ENCODE peak calls at places on chromosomes 3 and 15, in four cellular contexts. E is stomach, U is transverse colon, H is dorsolateral prefrontal cortex. Q is an unnamed sample.

GRCh38 chr15:37143351-37143750 is 43.0 kb upstream of the MEIS2 start:
- DNase-seq in E (no peak), U (no peak), H (no peak), Q (no peak)

GRCh38 chr15:94478763-94479162 is 247.4 kb downstream of the MCTP2 start:
- DNase-seq in E (no peak), H (no peak), U (no peak), Q (no peak)

GRCh38 chr3:49397470-49397869 is 14.3 kb downstream of the RHOA start:
- DNase-seq in U (no peak), H (no peak), E (no peak), Q (no peak)

GRCh38 chr15:82045179-82045891 is 483 bp downstream of the MEX3B start:
- DNase-seq in E (no peak), H (peak), U (peak), Q (peak)

GRCh38 chr3:87037652-87038051 is 46.7 kb upstream of the VGLL3 start:
- DNase-seq in H (no peak), U (no peak), E (no peak), Q (no peak)

GRCh38 chr3:157888040-157888439 is 218.2 kb downstream of the SHOX2 start:
- DNase-seq in E (no peak), U (no peak), H (no peak), Q (no peak)

GRCh38 chr3:156050918-156051317 is 69.5 kb upstream of the KCNAB1 start:
- DNase-seq in H (no peak), U (no peak), E (no peak), Q (no peak)

GRCh38 chr3:25428003-25428861 is at the start of gene RARB:
- DNase-seq in E (peak), H (peak), U (peak), Q (peak)

GRCh38 chr3:64220161-64220560 is 5.1 kb downstream of the PRICKLE2 start:
- DNase-seq in E (no peak), H (no peak), U (no peak), Q (no peak)

GRCh38 chr3:177523991-177524438 is 326.7 kb upstream of the TBL1XR1 start:
- DNase-seq in H (no peak), E (no peak), U (no peak), Q (no peak)

GRCh38 chr3:117016359-117016758 is 306.8 kb downstream of the TUSC7 start:
- DNase-seq in E (no peak), H (no peak), U (no peak), Q (no peak)

GRCh38 chr3:48599509-48600285 is 4.6 kb upstream of the COL7A1 start:
- DNase-seq in U (no peak), H (no peak), E (no peak), Q (no peak)

GRCh38 chr3:40079845-40080240 is 229.7 kb upstream of the EIF1B start:
- DNase-seq in U (no peak), H (no peak), E (no peak), Q (no peak)
- H3K4me3 ChIP-seq in U (no peak), H (no peak), E (no peak), Q (no peak)

GRCh38 chr3:115100806-115101205 is 46.3 kb downstream of the ZBTB20 start:
- DNase-seq in U (no peak), H (no peak), E (no peak), Q (no peak)

GRCh38 chr3:115098354-115099073 is 48.6 kb downstream of the ZBTB20 start:
- DNase-seq in E (no peak), H (no peak), U (no peak), Q (no peak)

GRCh38 chr3:115099115-115099884 is 47.8 kb downstream of the ZBTB20 start:
- DNase-seq in E (no peak), H (no peak), U (no peak), Q (no peak)

GRCh38 chr3:115095236-115095635 is 51.9 kb downstream of the ZBTB20 start:
- DNase-seq in U (no peak), E (no peak), H (no peak), Q (no peak)

GRCh38 chr3:115100172-115100571 is 46.9 kb downstream of the ZBTB20 start:
- DNase-seq in E (no peak), H (no peak), U (no peak), Q (peak)
- H3K4me3 ChIP-seq in E (peak), H (peak), U (peak), Q (peak)

DNA sequence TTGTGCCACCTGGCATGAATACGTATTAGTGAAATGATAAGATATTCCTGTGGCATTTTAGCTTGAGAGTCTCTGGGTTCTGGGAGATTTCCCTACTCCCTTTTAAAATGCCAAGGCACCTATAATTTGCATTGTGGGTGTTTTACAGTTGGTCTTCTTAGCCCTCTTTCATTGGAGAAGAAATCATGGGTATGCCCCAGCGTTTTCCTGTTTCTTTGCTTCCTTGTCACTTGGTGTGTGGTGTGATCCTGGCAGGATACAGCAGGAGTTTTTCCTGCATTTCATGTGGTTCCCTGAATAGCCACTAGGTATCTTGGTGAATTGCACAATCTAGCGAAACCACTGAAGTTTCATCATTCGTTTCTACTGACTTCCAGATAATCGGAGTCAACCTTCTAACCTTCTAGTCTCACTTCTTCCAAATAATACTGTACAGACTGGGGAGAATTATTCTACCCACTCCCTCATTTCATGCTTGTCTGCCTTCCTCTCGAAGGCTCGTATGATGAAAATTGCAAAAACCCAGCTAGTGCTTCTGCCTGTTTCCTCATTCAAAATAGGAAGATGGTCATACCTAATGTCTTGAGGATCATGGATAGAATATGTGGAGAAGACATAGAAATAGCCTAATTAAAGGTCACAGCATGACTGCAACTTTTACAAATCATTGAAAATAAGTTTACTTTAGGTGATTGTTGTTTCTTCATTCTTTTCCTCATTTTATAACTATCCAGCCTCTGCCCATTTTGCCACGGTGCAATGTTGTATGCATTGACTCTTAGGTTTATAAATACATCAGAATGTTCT is 2.7 kb downstream of the BHLHE40 start:
- DNase-seq in H (no peak), U (no peak), E (no peak), Q (peak)
- H3K4me3 ChIP-seq in H (peak), U (peak), E (peak), Q (peak)

GRCh38 chr3:32820430-32820829 is 2.6 kb downstream of the TRIM71 start:
- DNase-seq in H (no peak), E (no peak), U (no peak), Q (no peak)
- H3K4me3 ChIP-seq in H (no peak), E (no peak), U (no peak), Q (no peak)